ENCODE peak calls at places on chromosome 1, in five cellular contexts. A is activated naive CD4-positive, alpha-beta T cell treated with anti-CD3 and anti-CD28 coated beads, Interleukin-2, amount 50 U/mL, for 72 hours; L is esophagus mucosa; E is naive thymus-derived CD4-positive, alpha-beta T cell; Z is left cardiac atrium. D is an unnamed sample.

GRCh38 chr1:170366980-170367379 is 165.0 kb upstream of the GORAB start:
- ATAC-seq in L (no peak), E (no peak), Z (no peak), A (no peak), D (no peak)

GRCh38 chr1:7516341-7516740 is 254.8 kb upstream of the VAMP3 start:
- ATAC-seq in E (no peak), Z (peak), L (no peak), A (no peak), D (no peak)

GRCh38 chr1:178520803-178521202 is 7.9 kb downstream of the TEX35 start:
- ATAC-seq in A (no peak), E (no peak), L (no peak), Z (no peak), D (no peak)

GRCh38 chr1:3443759-3444697 is 10.4 kb upstream of the ARHGEF16 start:
- ATAC-seq in L (no peak), Z (no peak), E (no peak), A (no peak), D (no peak)

GRCh38 chr1:75092141-75092540 is 42.0 kb upstream of the LHX8 start:
- ATAC-seq in A (no peak), E (no peak), L (no peak), Z (no peak), D (no peak)

GRCh38 chr1:113946668-113947387 is 17.7 kb downstream of the HIPK1 start:
- ATAC-seq in E (peak), L (no peak), Z (peak), A (peak), D (peak)

GRCh38 chr1:59664167-59664566 is 150.6 kb upstream of the HOOK1 start:
- ATAC-seq in A (no peak), Z (no peak), E (no peak), L (no peak), D (no peak)

GRCh38 chr1:47842228-47842627 is 155.0 kb downstream of the TRABD2B start:
- ATAC-seq in E (no peak), A (no peak), Z (no peak), L (no peak), D (no peak)

GRCh38 chr1:37559080-37559479 is 2.3 kb downstream of the DNALI1 start:
- ATAC-seq in A (no peak), L (no peak), E (no peak), Z (no peak), D (no peak)

GRCh38 chr1:34547043-34547674 is 207.7 kb upstream of the GJB5 start:
- ATAC-seq in A (no peak), L (peak), E (no peak), Z (no peak), D (no peak)

GRCh38 chr1:24294228-24294672 is 24.9 kb upstream of the GRHL3 start:
- ATAC-seq in Z (no peak), A (no peak), L (peak), E (no peak), D (no peak)